ENCODE peak calls at places on chromosomes 16 and 17, in five cellular contexts. G is A549, T is neural progenitor cell, N is heart left ventricle, O is AG10803. J is an unnamed sample.

GRCh38 chr16:81808933-81809480 is 29.9 kb downstream of the PLCG2 start:
- DNase-seq in G (no peak), T (no peak), N (no peak), O (no peak), J (no peak)

GRCh38 chr16:51877686-51878085 is 669.3 kb downstream of the TOX3 start:
- DNase-seq in G (no peak), T (no peak), N (no peak), O (no peak), J (peak; percentile 57)

GRCh38 chr17:15171433-15172047 is 93.6 kb downstream of the PMP22 start:
- DNase-seq in G (peak; percentile 62), T (peak; percentile 79), N (peak; percentile 81), O (peak; percentile 82), J (peak; percentile 77)

GRCh38 chr16:7597677-7598076 is 265.0 kb downstream of the RBFOX1 start:
- DNase-seq in G (no peak), T (no peak), N (no peak), O (no peak), J (no peak)

GRCh38 chr16:88982286-88983084 is 5.5 kb upstream of the CBFA2T3 start:
- DNase-seq in G (no peak), T (no peak), N (no peak), O (no peak), J (no peak)

GRCh38 chr17:77086433-77087010 is 54.2 kb upstream of the SEC14L1 start:
- DNase-seq in G (peak; percentile 87), T (peak; percentile 85), N (peak; percentile 92), O (peak; percentile 65), J (peak; percentile 53)

GRCh38 chr17:76683011-76683755 is 27.6 kb downstream of the MXRA7 start:
- DNase-seq in G (no peak), T (peak; percentile 64), N (no peak), O (no peak), J (no peak)

GRCh38 chr16:8887438-8887765 is 5.3 kb downstream of the LITAFD start:
- DNase-seq in G (no peak), T (no peak), N (no peak), O (no peak), J (no peak)

GRCh38 chr17:29930399-29931010 is 477 bp upstream of the SSH2 start:
- DNase-seq in G (no peak), T (peak; percentile 79), N (no peak), O (no peak), J (no peak)

GRCh38 chr17:10477701-10478100 is 8.3 kb upstream of the MYH4 start:
- DNase-seq in G (no peak), T (no peak), N (no peak), O (no peak), J (no peak)

GRCh38 chr16:12688972-12689850 is 114.5 kb downstream of the CPPED1 start:
- DNase-seq in G (no peak), T (no peak), N (no peak), O (no peak), J (no peak)

GRCh38 chr17:21007646-21008045 is 35.2 kb downstream of the USP22 start:
- DNase-seq in G (no peak), T (no peak), N (no peak), O (no peak), J (no peak)

GRCh38 chr16:89257281-89257731 is 39.8 kb downstream of the ZNF778 start:
- DNase-seq in G (no peak), T (peak; percentile 44), N (no peak), O (no peak), J (peak; percentile 42)

GRCh38 chr16:11602321-11602720 is 15.6 kb upstream of the LITAF start:
- DNase-seq in G (no peak), T (no peak), N (no peak), O (no peak), J (no peak)

GRCh38 chr17:43314582-43314981 is 80.8 kb upstream of the RNU2-1 start:
- DNase-seq in G (no peak), T (no peak), N (no peak), O (no peak), J (no peak)

GRCh38 chr17:16377804-16378400 is 3.0 kb upstream of the UBB start:
- DNase-seq in G (peak; percentile 56), T (no peak), N (no peak), O (peak; percentile 82), J (peak; percentile 74)

GRCh38 chr16:85524630-85525463 is 88.3 kb upstream of the GSE1 start:
- DNase-seq in G (no peak), T (peak; percentile 51), N (peak; percentile 86), O (peak; percentile 33), J (no peak)

GRCh38 chr17:57954421-57955182 is 610 bp downstream of the CUEDC1 start:
- DNase-seq in G (peak; percentile 90), T (peak; percentile 78), N (peak; percentile 92), O (peak; percentile 74), J (peak; percentile 71)

GRCh38 chr16:2163211-2163881 is 7.8 kb downstream of the TRAF7 start:
- DNase-seq in G (no peak), T (no peak), N (no peak), O (no peak), J (no peak)

GRCh38 chr16:27430923-27431484 is 29.0 kb downstream of the IL21R start:
- DNase-seq in G (no peak), T (no peak), N (no peak), O (peak; percentile 32), J (peak; percentile 35)

GRCh38 chr17:51640108-51640622 is 379.8 kb downstream of the UTP18 start:
- DNase-seq in G (peak; percentile 84), T (peak; percentile 69), N (no peak), O (no peak), J (no peak)

GRCh38 chr16:88264641-88265285 is 118.0 kb upstream of the ZNF469 start:
- DNase-seq in G (peak; percentile 56), T (peak; percentile 48), N (peak; percentile 93), O (peak; percentile 85), J (peak; percentile 90)

GRCh38 chr16:3484328-3485096 is 10.8 kb downstream of the C16orf90 start:
- DNase-seq in G (no peak), T (no peak), N (peak; percentile 42), O (no peak), J (no peak)

GRCh38 chr17:8056232-8056975 is 17.5 kb downstream of the ALOX15B start:
- DNase-seq in G (no peak), T (no peak), N (no peak), O (peak; percentile 63), J (peak; percentile 69)

DNA sequence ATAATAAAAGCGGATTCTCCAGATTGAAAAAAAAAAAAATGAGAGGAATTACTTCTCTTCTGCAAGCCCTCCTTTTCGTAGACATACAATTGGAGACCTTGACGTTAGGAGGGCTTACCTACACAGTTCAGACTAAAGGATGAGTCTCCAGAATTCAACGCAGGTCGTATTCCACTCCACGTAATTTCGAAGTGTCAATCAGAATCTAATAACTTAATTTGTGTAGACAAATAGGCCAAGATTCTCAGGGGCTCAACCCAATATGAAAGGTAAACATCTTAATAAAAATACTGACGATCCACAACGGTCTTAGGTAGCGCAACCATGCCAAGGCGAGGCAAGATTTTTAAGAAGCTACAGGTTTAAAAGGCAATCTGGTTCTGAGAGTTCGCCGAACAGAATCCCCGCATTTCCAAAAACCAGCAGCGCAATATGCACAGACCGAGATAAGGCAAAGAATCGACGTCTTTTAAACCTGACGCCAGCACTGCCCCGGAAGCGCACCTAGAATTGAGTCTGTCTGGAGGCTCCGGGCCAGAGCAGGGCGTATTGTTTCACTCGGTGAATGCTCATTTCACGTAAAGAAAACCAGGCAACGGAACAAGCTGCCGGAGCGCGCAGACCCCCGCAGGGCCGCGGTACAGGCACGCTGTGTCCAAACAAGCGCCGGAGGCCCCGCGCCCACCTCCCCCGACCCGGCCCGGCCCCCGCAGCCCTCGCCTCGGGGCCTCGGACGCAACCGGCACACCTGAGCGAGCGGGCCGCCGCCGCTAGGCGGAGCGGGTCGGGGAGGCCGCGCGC is 623 bp downstream of the MBTPS1 start:
- DNase-seq in G (peak; percentile 19), T (no peak), N (no peak), O (peak; percentile 31), J (peak; percentile 52)
- TF ChIP-seq CTCF in G (no peak), T (peak; percentile 60), N (no peak), O (no peak), J (no peak)

GRCh38 chr17:48056879-48057278 is 8.7 kb downstream of the NFE2L1 start:
- DNase-seq in G (no peak), T (no peak), N (no peak), O (no peak), J (no peak)

GRCh38 chr17:48055531-48056245 is 7.5 kb downstream of the NFE2L1 start:
- DNase-seq in G (no peak), T (peak; percentile 33), N (no peak), O (peak; percentile 97), J (peak; percentile 91)

GRCh38 chr17:48057626-48058025 is 9.5 kb downstream of the NFE2L1 start:
- DNase-seq in G (no peak), T (no peak), N (no peak), O (no peak), J (no peak)

GRCh38 chr17:48054238-48055185 is 6.4 kb downstream of the NFE2L1 start:
- DNase-seq in G (no peak), T (peak; percentile 99), N (peak; percentile 74), O (peak; percentile 89), J (peak; percentile 88)

DNA sequence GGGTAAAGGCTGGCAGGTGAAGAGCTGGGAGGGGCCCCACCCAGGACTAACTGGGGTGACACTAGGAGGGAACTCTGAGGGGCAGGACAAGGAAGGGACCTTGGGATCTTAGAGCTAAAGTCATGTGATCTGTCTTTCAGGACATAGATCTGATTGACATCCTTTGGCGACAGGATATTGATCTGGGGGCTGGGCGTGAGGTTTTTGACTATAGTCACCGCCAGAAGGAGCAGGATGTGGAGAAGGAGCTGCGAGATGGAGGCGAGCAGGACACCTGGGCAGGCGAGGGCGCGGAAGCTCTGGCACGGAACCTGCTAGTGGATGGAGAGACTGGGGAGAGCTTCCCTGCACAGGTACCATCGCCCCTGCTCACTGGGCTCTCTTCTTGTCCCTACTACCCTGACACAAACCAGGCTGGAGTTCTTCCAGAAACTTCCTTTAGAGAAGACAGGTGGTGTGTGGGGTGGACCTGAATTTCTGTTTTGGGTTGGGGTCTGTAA is 8.1 kb downstream of the NFE2L1 start:
- DNase-seq in G (no peak), T (no peak), N (no peak), O (no peak), J (no peak)
- H3K4me3 ChIP-seq in G (no peak overlapping the region), T (no peak overlapping the region), N (no peak overlapping the region), O (peak overlapping the region; percentile 60), J (no peak overlapping the region)

GRCh38 chr17:74859439-74860228 is at the start of gene GRIN2C:
- DNase-seq in G (no peak), T (peak; percentile 52), N (no peak), O (no peak), J (peak; percentile 29)
- TF ChIP-seq CTCF in G (peak; percentile 82), T (peak; percentile 59), N (no peak), O (no peak), J (peak; percentile 4)

DNA sequence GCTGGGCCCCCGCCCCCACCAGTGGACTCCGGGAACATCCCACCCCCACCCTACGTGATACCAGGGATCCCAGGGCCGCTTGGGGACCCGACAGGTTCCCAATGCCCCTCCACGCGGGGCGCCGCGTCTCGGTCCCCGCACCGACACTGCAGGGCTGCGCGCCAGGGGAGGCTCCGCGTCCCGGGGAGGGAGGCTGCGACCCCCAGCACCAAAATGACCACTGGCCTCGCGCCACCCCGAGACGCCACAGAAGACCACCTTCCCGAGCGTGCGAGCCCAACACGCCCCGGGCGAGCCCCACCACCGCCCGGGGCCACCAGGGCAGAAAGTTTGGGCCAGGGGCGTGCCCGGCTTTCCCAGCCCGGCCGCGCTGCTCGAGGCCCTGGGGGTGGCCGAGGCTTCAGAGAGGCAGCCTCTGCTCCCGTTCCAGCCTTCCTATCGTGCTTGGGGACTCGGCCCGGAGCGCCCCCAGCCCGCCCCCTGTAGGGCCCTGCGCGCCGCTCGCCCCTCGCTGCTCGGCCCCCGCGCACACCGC is 1.2 kb downstream of the RBFOX3 start:
- DNase-seq in G (peak; percentile 66), T (peak; percentile 67), N (no peak), O (no peak), J (no peak)
- H3K4me3 ChIP-seq in G (peak overlapping the region; percentile 93), T (peak overlapping the region; percentile 44), N (no peak overlapping the region), O (no peak overlapping the region), J (no peak overlapping the region)